ENCODE peak calls at places on chromosomes 5 and 9, in six cellular contexts. R, P, I, S, K and X are unnamed samples.

GRCh38 chr9:133713960-133714495 is 24.1 kb downstream of the SARDH start:
- DNase-seq in I (no peak), K (peak), P (no peak), R (no peak), S (no peak), X (no peak)

GRCh38 chr5:69416699-69417098 is 1.8 kb downstream of the MARVELD2 start:
- DNase-seq in P (no peak), K (no peak), I (no peak), S (no peak), R (no peak), X (no peak)

GRCh38 chr9:135440620-135441019 is 39.0 kb upstream of the PPP1R26 start:
- DNase-seq in P (peak), K (no peak), S (no peak), I (no peak), R (no peak), X (no peak)

GRCh38 chr9:107504585-107505455 is 15.3 kb upstream of the KLF4 start:
- DNase-seq in R (no peak), S (peak), P (peak), K (no peak), I (no peak), X (no peak)

GRCh38 chr9:125366676-125367075 is 105.0 kb downstream of the GAPVD1 start:
- DNase-seq in P (no peak), K (no peak), S (no peak), I (no peak), R (no peak), X (no peak)

GRCh38 chr5:84287964-84288363 is 96.7 kb downstream of the EDIL3 start:
- DNase-seq in I (no peak), K (no peak), P (peak), S (no peak), R (no peak), X (no peak)

GRCh38 chr9:8872802-8873201 is 1073.2 kb upstream of the DMAC1 start:
- DNase-seq in R (no peak), I (no peak), K (no peak), P (no peak), S (no peak), X (no peak)

GRCh38 chr5:139381837-139382361 is 1.2 kb downstream of the SLC23A1 start:
- DNase-seq in P (no peak), K (no peak), R (no peak), S (peak), I (no peak), X (no peak)

GRCh38 chr5:150021491-150022162 is 21.1 kb downstream of the HMGXB3 start:
- DNase-seq in K (no peak), S (no peak), R (no peak), P (peak), I (no peak), X (no peak)

GRCh38 chr9:105957830-105958229 is 263.5 kb downstream of the TMEM38B start:
- DNase-seq in R (no peak), K (no peak), S (no peak), P (peak), I (peak), X (no peak)

GRCh38 chr5:170986598-170986997 is 124.8 kb downstream of the RANBP17 start:
- DNase-seq in P (no peak), K (no peak), R (no peak), S (no peak), I (no peak), X (no peak)

GRCh38 chr5:149221731-149222342 is 49.8 kb upstream of the AFAP1L1 start:
- DNase-seq in K (no peak), R (no peak), S (no peak), P (no peak), I (no peak), X (no peak)

GRCh38 chr5:59174248-59174844 is 591.5 kb downstream of the RAB3C start:
- DNase-seq in I (peak), R (peak), P (peak), K (peak), S (no peak), X (no peak)

GRCh38 chr9:128203024-128203841 is at the start of gene DNM1:
- DNase-seq in P (peak), I (peak), R (peak), K (peak), S (no peak), X (peak)

GRCh38 chr9:129550199-129550839 is 70.6 kb downstream of the C9orf50 start:
- DNase-seq in P (peak), I (peak), K (peak), S (peak), R (no peak), X (peak)

GRCh38 chr9:123834907-123835562 is 94.9 kb downstream of the DENND1A start:
- DNase-seq in S (no peak), K (no peak), I (peak), R (peak), P (no peak), X (no peak)

GRCh38 chr5:65722575-65723424 is 795 bp downstream of the NLN start:
- DNase-seq in P (peak), K (peak), S (no peak), I (peak), R (peak), X (peak)

GRCh38 chr9:136725612-136726011 is 13.2 kb downstream of the DIPK1B start:
- DNase-seq in I (no peak), P (no peak), K (no peak), R (no peak), S (no peak), X (no peak)

GRCh38 chr9:78871452-78872331 is 574.8 kb downstream of the PSAT1 start:
- DNase-seq in I (no peak), P (no peak), R (no peak), K (no peak), S (no peak), X (no peak)

GRCh38 chr5:121988443-121988842 is 26.7 kb downstream of the SRFBP1 start:
- DNase-seq in R (no peak), I (no peak), S (no peak), K (no peak), P (no peak), X (no peak)

GRCh38 chr5:176596689-176597416 is 13.1 kb downstream of the GPRIN1 start:
- DNase-seq in R (peak), K (peak), S (no peak), P (peak), I (peak), X (no peak)

GRCh38 chr9:94913550-94913949 is 187.1 kb downstream of the AOPEP start:
- DNase-seq in I (peak), R (no peak), S (no peak), K (no peak), P (no peak), X (no peak)

GRCh38 chr5:118070041-118070440 is 918.3 kb downstream of the DTWD2 start:
- DNase-seq in S (no peak), R (no peak), I (no peak), P (no peak), K (no peak), X (no peak)

GRCh38 chr5:14977058-14977640 is 105.6 kb upstream of the ANKH start:
- DNase-seq in R (no peak), K (no peak), P (peak), I (no peak), S (no peak), X (no peak)

GRCh38 chr5:125093776-125094175 is 347.3 kb upstream of the ZNF608 start:
- DNase-seq in R (no peak), P (no peak), K (no peak), S (no peak), I (no peak), X (no peak)

GRCh38 chr9:133981958-133982681 is 10.0 kb downstream of the VAV2 start:
- DNase-seq in I (no peak), K (no peak), R (no peak), P (no peak), S (no peak), X (no peak)

GRCh38 chr5:59591162-59591561 is 302.4 kb downstream of the PDE4D start:
- DNase-seq in P (no peak), S (no peak), K (no peak), I (no peak), R (no peak), X (no peak)

GRCh38 chr9:114348906-114349482 is 19.3 kb downstream of the ORM2 start:
- DNase-seq in P (peak), K (no peak), R (peak), S (peak), I (peak), X (peak)

GRCh38 chr9:75464726-75465125 is 376.4 kb downstream of the OSTF1 start:
- DNase-seq in R (no peak), K (no peak), S (no peak), P (no peak), I (no peak), X (no peak)

GRCh38 chr9:119164716-119165115 is 204.5 kb downstream of the BRINP1 start:
- DNase-seq in I (no peak), R (no peak), S (no peak), P (no peak), K (no peak), X (no peak)

GRCh38 chr5:114325552-114325951 is 36.3 kb upstream of the KCNN2 start:
- DNase-seq in S (no peak), I (no peak), R (no peak), K (no peak), P (peak), X (no peak)

GRCh38 chr5:4116834-4117233 is 521.2 kb downstream of the IRX1 start:
- DNase-seq in P (no peak), S (no peak), I (no peak), R (no peak), K (no peak), X (no peak)

GRCh38 chr5:57316798-57317327 is 143.0 kb downstream of the GPBP1 start:
- DNase-seq in K (no peak), S (no peak), P (peak), R (no peak), I (no peak), X (no peak)

GRCh38 chr9:121857941-121858340 is 206.5 kb downstream of the DAB2IP start:
- DNase-seq in S (no peak), R (no peak), K (no peak), I (no peak), P (no peak), X (no peak)

GRCh38 chr9:93268551-93269314 is 84.8 kb downstream of the WNK2 start:
- DNase-seq in P (no peak), S (no peak), K (no peak), I (no peak), R (peak), X (no peak)

DNA sequence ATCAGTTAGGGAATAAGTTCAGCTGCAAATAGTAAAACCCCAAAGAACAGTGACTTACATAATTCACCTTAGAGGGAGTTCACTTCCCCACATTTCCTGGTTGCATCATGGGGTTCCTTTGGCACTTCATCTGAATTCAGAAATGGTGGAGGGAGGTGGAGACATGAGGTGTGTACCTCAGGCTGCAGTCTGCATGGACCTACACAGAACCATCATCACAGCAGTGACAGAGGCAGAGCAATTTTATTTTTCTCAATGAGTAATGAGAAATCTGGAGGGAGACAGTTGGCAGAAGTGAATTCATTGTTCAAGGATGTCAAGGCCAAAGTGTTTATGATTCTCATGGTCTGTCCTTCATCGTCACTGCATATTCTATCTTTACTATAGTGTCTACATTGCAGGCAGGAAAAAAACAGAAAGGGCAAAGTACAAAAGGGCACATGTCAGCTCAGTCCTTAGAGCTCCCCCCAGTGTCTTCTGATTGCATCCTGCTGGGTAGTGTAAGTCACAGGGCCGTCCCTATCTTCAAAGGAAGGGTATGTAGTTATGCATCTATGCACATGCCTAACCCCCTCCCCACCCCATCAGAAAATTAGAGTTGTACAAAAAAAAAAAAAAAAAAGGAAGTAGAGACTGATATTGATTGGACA is 132.8 kb upstream of the APC start:
- DNase-seq in P (peak), S (no peak), K (no peak), R (peak), I (peak), X (no peak)
- TF ChIP-seq CTCF in P (peak), S (no peak), K (no peak), R (peak), I (peak), X (peak)

GRCh38 chr9:89134709-89135108 is 43.9 kb downstream of the SHC3 start:
- DNase-seq in I (no peak), P (no peak), R (no peak), S (no peak), K (no peak), X (no peak)
- TF ChIP-seq CTCF in I (no peak), P (no peak), R (no peak), S (no peak), K (no peak), X (no peak)

GRCh38 chr5:111337133-111337532 is 112.9 kb downstream of the CAMK4 start:
- DNase-seq in I (no peak), K (no peak), P (no peak), S (no peak), R (no peak), X (no peak)

DNA sequence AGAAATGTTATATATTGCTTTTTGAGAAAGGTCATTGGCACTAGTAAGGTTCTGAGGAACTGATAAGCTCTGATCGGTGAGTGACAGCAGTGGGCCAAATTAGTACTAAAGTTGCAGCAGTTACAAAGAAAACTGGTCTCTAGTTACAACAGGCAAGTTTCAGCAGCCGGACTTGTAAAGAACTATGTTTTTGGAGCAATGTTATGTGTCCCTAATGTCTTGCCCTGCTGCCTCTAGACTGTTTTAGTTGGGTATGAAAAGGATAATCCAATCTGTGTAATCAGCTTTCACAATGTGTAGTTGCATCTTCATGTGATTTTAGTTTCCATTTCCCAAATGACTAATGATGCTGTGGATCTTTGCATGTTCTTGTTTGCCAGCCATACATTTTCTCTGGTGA is 113.5 kb downstream of the CAMK4 start:
- DNase-seq in S (no peak), K (no peak), I (no peak), R (no peak), P (no peak), X (no peak)
- TF ChIP-seq CTCF in S (no peak), K (no peak), I (no peak), R (no peak), P (no peak), X (no peak)

GRCh38 chr5:110803467-110804326 is 64.9 kb downstream of the SLC25A46 start:
- DNase-seq in K (no peak), P (no peak), S (no peak), R (no peak), I (no peak), X (no peak)
- TF ChIP-seq CTCF in K (no peak), P (no peak), S (no peak), R (no peak), I (no peak), X (no peak)

DNA sequence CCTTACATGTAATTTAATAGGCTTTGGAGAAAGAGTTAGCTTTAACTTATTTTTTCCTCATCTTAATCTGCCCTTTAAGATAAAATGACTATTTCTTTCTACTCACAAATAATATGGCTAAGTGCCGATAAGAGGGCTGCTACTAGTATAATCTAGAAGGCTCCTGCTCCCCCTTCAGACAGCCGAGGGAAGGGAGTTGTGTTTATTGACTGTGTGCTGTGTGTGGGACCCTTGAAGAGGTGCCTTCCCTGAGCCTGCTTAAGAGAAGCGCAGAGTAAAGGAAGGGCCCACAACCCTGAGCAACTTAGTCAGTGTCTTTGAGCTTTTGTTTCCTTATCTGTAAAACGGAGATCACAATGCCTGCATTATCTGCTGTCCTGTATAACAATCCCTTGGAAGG is 28.1 kb upstream of the CKMT2 start:
- DNase-seq in P (no peak), I (no peak), R (no peak), S (no peak), K (no peak), X (no peak)
- TF ChIP-seq CTCF in P (no peak), I (no peak), R (no peak), S (no peak), K (no peak), X (no peak)

GRCh38 chr9:130932220-130933069 is 6.6 kb downstream of the FIBCD1 start:
- DNase-seq in I (peak), K (no peak), P (no peak), S (no peak), R (no peak), X (no peak)
- TF ChIP-seq CTCF in I (peak), K (no peak), P (no peak), S (no peak), R (no peak), X (peak)

GRCh38 chr5:157267025-157267424 is 1.1 kb downstream of the CYFIP2 start:
- DNase-seq in R (no peak), S (no peak), I (no peak), K (no peak), P (no peak), X (no peak)

GRCh38 chr5:157269763-157270272 is 3.9 kb downstream of the CYFIP2 start:
- DNase-seq in I (no peak), S (no peak), R (no peak), K (no peak), P (no peak), X (no peak)

GRCh38 chr5:157269165-157269671 is 3.3 kb downstream of the CYFIP2 start:
- DNase-seq in I (no peak), P (no peak), S (no peak), R (peak), K (no peak), X (no peak)

GRCh38 chr5:157266286-157267007 is 524 bp downstream of the CYFIP2 start:
- DNase-seq in P (peak), I (peak), K (peak), R (peak), S (no peak), X (no peak)

GRCh38 chr5:157267766-157268480 is 2.0 kb downstream of the CYFIP2 start:
- DNase-seq in S (no peak), P (no peak), K (no peak), R (peak), I (no peak), X (no peak)
- TF ChIP-seq CTCF in S (no peak), P (no peak), K (no peak), R (no peak), I (no peak), X (peak)

DNA sequence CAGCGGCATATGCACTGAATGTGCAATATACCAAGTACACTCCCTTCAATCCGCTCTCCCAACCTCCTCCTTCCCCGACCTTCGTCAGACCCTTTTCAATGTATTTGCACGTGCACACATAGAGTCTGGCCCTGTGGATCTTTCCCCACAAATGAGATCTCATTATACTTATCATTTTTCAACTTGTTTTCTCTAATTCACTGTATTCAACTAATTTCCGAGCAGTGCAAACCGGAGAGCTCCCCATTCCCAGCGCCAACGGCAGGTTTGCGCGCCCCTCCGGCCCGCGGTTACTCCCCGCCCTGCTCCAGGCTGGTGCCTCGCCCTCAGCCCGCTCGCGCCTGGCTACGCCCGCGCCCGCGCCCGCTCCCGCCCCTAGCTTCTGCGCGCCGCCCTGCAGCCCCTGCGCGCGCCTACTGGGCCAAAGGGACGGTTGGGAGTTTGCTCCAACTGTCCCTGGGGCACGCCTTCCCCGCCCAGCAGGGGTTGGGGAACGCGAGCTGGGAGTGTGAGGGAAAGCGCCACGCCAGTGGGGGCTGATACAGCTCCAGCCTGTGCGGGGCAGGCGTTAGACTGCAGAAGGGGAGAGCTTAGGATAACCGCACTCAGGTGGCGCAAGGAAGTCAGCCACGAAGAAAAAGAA is 3.3 kb upstream of the CDC20B start:
- DNase-seq in I (peak), K (peak), R (peak), S (no peak), P (peak), X (peak)
- TF ChIP-seq CTCF in I (peak), K (peak), R (no peak), S (no peak), P (peak), X (peak)

DNA sequence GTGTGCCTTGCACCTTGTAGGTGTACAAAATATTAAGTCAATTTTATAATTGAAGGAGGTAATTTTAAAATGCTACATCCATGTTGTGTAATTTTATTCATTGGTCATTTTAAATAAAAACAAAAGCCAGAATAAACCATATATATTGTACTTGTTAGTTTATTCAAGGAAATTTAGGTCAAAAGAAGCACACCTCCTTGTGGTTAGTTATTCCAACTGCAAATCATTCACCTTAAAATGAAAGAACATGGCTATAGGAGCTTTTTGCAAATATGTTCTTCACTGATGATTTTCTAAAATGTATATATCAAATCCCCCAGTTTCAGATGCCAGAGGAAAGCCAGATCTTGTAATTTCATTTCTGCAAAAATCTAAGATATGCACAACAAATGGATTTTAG is 5.4 kb upstream of the MOCS2 start:
- DNase-seq in S (no peak), K (no peak), R (no peak), I (no peak), P (no peak), X (no peak)
- TF ChIP-seq CTCF in S (no peak), K (peak), R (peak), I (peak), P (no peak), X (peak)